ENCODE peak calls at places on chromosomes 16 and 17, in six cellular contexts. One of them, this sample, is unnamed.

GRCh38 chr16:83813818-83814653 is 6.3 kb downstream of the HSBP1 start:
- DNase-seq in GM19239: no peak
- DNase-seq in NCI-H748 treated with DMSO at 0.1 percent for 48 hours: peak
- DNase-seq in left lung: no peak
- DNase-seq in memory B cell: no peak
- DNase-seq in AG08395: peak
- DNase-seq in this sample: peak

GRCh38 chr16:89574681-89575246 is 794 bp upstream of the CPNE7 start:
- DNase-seq in NCI-H748 treated with DMSO at 0.1 percent for 48 hours: no peak
- DNase-seq in GM19239: peak
- DNase-seq in left lung: no peak
- DNase-seq in AG08395: peak
- DNase-seq in memory B cell: peak
- DNase-seq in this sample: peak

GRCh38 chr17:9230346-9230745 is 209.0 kb downstream of the NTN1 start:
- DNase-seq in NCI-H748 treated with DMSO at 0.1 percent for 48 hours: no peak
- DNase-seq in left lung: no peak
- DNase-seq in GM19239: no peak
- DNase-seq in AG08395: peak
- DNase-seq in memory B cell: no peak
- DNase-seq in this sample: peak

GRCh38 chr17:969767-970387 is 9.7 kb downstream of the NXN start:
- DNase-seq in GM19239: no peak
- DNase-seq in AG08395: peak
- DNase-seq in memory B cell: no peak
- DNase-seq in left lung: no peak
- DNase-seq in NCI-H748 treated with DMSO at 0.1 percent for 48 hours: peak
- DNase-seq in this sample: no peak

GRCh38 chr16:25434061-25434460 is 176.4 kb upstream of the ZKSCAN2 start:
- DNase-seq in left lung: no peak
- DNase-seq in GM19239: no peak
- DNase-seq in memory B cell: no peak
- DNase-seq in AG08395: no peak
- DNase-seq in NCI-H748 treated with DMSO at 0.1 percent for 48 hours: no peak
- DNase-seq in this sample: no peak

GRCh38 chr16:56787185-56787584 is 57.3 kb downstream of the NUP93 start:
- DNase-seq in NCI-H748 treated with DMSO at 0.1 percent for 48 hours: no peak
- DNase-seq in left lung: no peak
- DNase-seq in GM19239: no peak
- DNase-seq in memory B cell: no peak
- DNase-seq in AG08395: no peak
- DNase-seq in this sample: no peak

GRCh38 chr17:66373944-66374817 is 71.8 kb downstream of the PRKCA start:
- DNase-seq in memory B cell: no peak
- DNase-seq in GM19239: no peak
- DNase-seq in left lung: no peak
- DNase-seq in AG08395: no peak
- DNase-seq in NCI-H748 treated with DMSO at 0.1 percent for 48 hours: no peak
- DNase-seq in this sample: peak

GRCh38 chr16:52446076-52446475 is 100.9 kb downstream of the TOX3 start:
- DNase-seq in NCI-H748 treated with DMSO at 0.1 percent for 48 hours: no peak
- DNase-seq in memory B cell: no peak
- DNase-seq in left lung: no peak
- DNase-seq in AG08395: no peak
- DNase-seq in GM19239: no peak
- DNase-seq in this sample: no peak

GRCh38 chr17:50645748-50646682 is 11.3 kb downstream of the ABCC3 start:
- DNase-seq in GM19239: no peak
- DNase-seq in left lung: no peak
- DNase-seq in memory B cell: no peak
- DNase-seq in AG08395: no peak
- DNase-seq in NCI-H748 treated with DMSO at 0.1 percent for 48 hours: no peak
- DNase-seq in this sample: no peak

GRCh38 chr16:55759983-55760664 is 72.8 kb downstream of the CES1 start:
- DNase-seq in left lung: peak
- DNase-seq in AG08395: no peak
- DNase-seq in NCI-H748 treated with DMSO at 0.1 percent for 48 hours: no peak
- DNase-seq in memory B cell: no peak
- DNase-seq in GM19239: no peak
- DNase-seq in this sample: no peak

GRCh38 chr17:79621151-79621940 is 10.5 kb upstream of the RBFOX3 start:
- DNase-seq in NCI-H748 treated with DMSO at 0.1 percent for 48 hours: no peak
- DNase-seq in left lung: peak
- DNase-seq in memory B cell: no peak
- DNase-seq in GM19239: no peak
- DNase-seq in AG08395: no peak
- DNase-seq in this sample: no peak

GRCh38 chr17:40497704-40498103 is 3.7 kb downstream of the TNS4 start:
- DNase-seq in GM19239: no peak
- DNase-seq in memory B cell: no peak
- DNase-seq in left lung: no peak
- DNase-seq in AG08395: peak
- DNase-seq in NCI-H748 treated with DMSO at 0.1 percent for 48 hours: no peak
- DNase-seq in this sample: no peak

GRCh38 chr17:77312786-77313599 is 172.2 kb downstream of the SEC14L1 start:
- DNase-seq in AG08395: peak
- DNase-seq in NCI-H748 treated with DMSO at 0.1 percent for 48 hours: no peak
- DNase-seq in GM19239: no peak
- DNase-seq in memory B cell: no peak
- DNase-seq in left lung: no peak
- DNase-seq in this sample: no peak

GRCh38 chr16:89360760-89361435 is 129.5 kb downstream of the ANKRD11 start:
- DNase-seq in AG08395: no peak
- DNase-seq in left lung: no peak
- DNase-seq in NCI-H748 treated with DMSO at 0.1 percent for 48 hours: no peak
- DNase-seq in GM19239: peak
- DNase-seq in memory B cell: peak
- DNase-seq in this sample: no peak

GRCh38 chr17:49224198-49224996 is 6.2 kb downstream of the PHOSPHO1 start:
- DNase-seq in AG08395: no peak
- DNase-seq in left lung: peak
- DNase-seq in GM19239: no peak
- DNase-seq in memory B cell: no peak
- DNase-seq in NCI-H748 treated with DMSO at 0.1 percent for 48 hours: peak
- DNase-seq in this sample: no peak

GRCh38 chr16:89332248-89333245 is 115.0 kb downstream of the ZNF778 start:
- DNase-seq in GM19239: no peak
- DNase-seq in AG08395: no peak
- DNase-seq in left lung: no peak
- DNase-seq in NCI-H748 treated with DMSO at 0.1 percent for 48 hours: no peak
- DNase-seq in memory B cell: no peak
- DNase-seq in this sample: no peak

GRCh38 chr16:66344533-66345145 is 21.9 kb upstream of the CDH5 start:
- DNase-seq in AG08395: peak
- DNase-seq in memory B cell: peak
- DNase-seq in GM19239: no peak
- DNase-seq in NCI-H748 treated with DMSO at 0.1 percent for 48 hours: peak
- DNase-seq in left lung: no peak
- DNase-seq in this sample: peak

GRCh38 chr17:46942441-46943217 is 19.7 kb downstream of the GOSR2 start:
- DNase-seq in AG08395: peak
- DNase-seq in GM19239: peak
- DNase-seq in memory B cell: peak
- DNase-seq in left lung: peak
- DNase-seq in NCI-H748 treated with DMSO at 0.1 percent for 48 hours: peak
- DNase-seq in this sample: peak

GRCh38 chr16:1678500-1679098 is 520 bp downstream of the JPT2 start:
- DNase-seq in AG08395: peak
- DNase-seq in GM19239: no peak
- DNase-seq in memory B cell: peak
- DNase-seq in left lung: peak
- DNase-seq in NCI-H748 treated with DMSO at 0.1 percent for 48 hours: no peak
- DNase-seq in this sample: peak

GRCh38 chr17:57902800-57903759 is 52.1 kb downstream of the CUEDC1 start:
- DNase-seq in NCI-H748 treated with DMSO at 0.1 percent for 48 hours: peak
- DNase-seq in GM19239: peak
- DNase-seq in memory B cell: no peak
- DNase-seq in left lung: peak
- DNase-seq in AG08395: peak
- DNase-seq in this sample: peak

GRCh38 chr17:50110591-50111349 is 15.6 kb downstream of the PDK2 start:
- DNase-seq in NCI-H748 treated with DMSO at 0.1 percent for 48 hours: no peak
- DNase-seq in left lung: no peak
- DNase-seq in memory B cell: no peak
- DNase-seq in AG08395: no peak
- DNase-seq in GM19239: no peak
- DNase-seq in this sample: no peak

GRCh38 chr17:80959330-80960036 is 32.2 kb upstream of the CHMP6 start:
- DNase-seq in GM19239: no peak
- DNase-seq in memory B cell: no peak
- DNase-seq in NCI-H748 treated with DMSO at 0.1 percent for 48 hours: no peak
- DNase-seq in left lung: no peak
- DNase-seq in AG08395: peak
- DNase-seq in this sample: peak

GRCh38 chr16:287298-287811 is 4.4 kb downstream of the PDIA2 start:
- DNase-seq in memory B cell: no peak
- DNase-seq in NCI-H748 treated with DMSO at 0.1 percent for 48 hours: no peak
- DNase-seq in AG08395: no peak
- DNase-seq in left lung: no peak
- DNase-seq in GM19239: no peak
- DNase-seq in this sample: no peak

GRCh38 chr16:88466175-88466862 is 13.2 kb downstream of the ZFPM1 start:
- DNase-seq in left lung: no peak
- DNase-seq in GM19239: peak
- DNase-seq in NCI-H748 treated with DMSO at 0.1 percent for 48 hours: no peak
- DNase-seq in AG08395: no peak
- DNase-seq in memory B cell: no peak
- DNase-seq in this sample: no peak

GRCh38 chr16:21277045-21277926 is 804 bp downstream of the CRYM start:
- DNase-seq in memory B cell: no peak
- DNase-seq in NCI-H748 treated with DMSO at 0.1 percent for 48 hours: peak
- DNase-seq in left lung: no peak
- DNase-seq in GM19239: no peak
- DNase-seq in AG08395: no peak
- DNase-seq in this sample: no peak

GRCh38 chr16:17497648-17498047 is 26.9 kb upstream of the XYLT1 start:
- DNase-seq in GM19239: no peak
- DNase-seq in left lung: no peak
- DNase-seq in memory B cell: no peak
- DNase-seq in NCI-H748 treated with DMSO at 0.1 percent for 48 hours: no peak
- DNase-seq in AG08395: peak
- DNase-seq in this sample: peak

GRCh38 chr17:77735341-77736206 is 222.9 kb upstream of the TNRC6C start:
- DNase-seq in AG08395: no peak
- DNase-seq in NCI-H748 treated with DMSO at 0.1 percent for 48 hours: peak
- DNase-seq in left lung: peak
- DNase-seq in GM19239: no peak
- DNase-seq in memory B cell: no peak
- DNase-seq in this sample: no peak

GRCh38 chr17:38560503-38561318 is 45.0 kb downstream of the SRCIN1 start:
- DNase-seq in AG08395: peak
- DNase-seq in left lung: no peak
- DNase-seq in NCI-H748 treated with DMSO at 0.1 percent for 48 hours: no peak
- DNase-seq in GM19239: no peak
- DNase-seq in memory B cell: no peak
- DNase-seq in this sample: peak

GRCh38 chr16:48676836-48677235 is 66.9 kb upstream of the N4BP1 start:
- DNase-seq in memory B cell: no peak
- DNase-seq in left lung: no peak
- DNase-seq in NCI-H748 treated with DMSO at 0.1 percent for 48 hours: no peak
- DNase-seq in GM19239: no peak
- DNase-seq in AG08395: no peak
- DNase-seq in this sample: peak

GRCh38 chr17:9729034-9729650 is 62.2 kb downstream of the DHRS7C start:
- DNase-seq in NCI-H748 treated with DMSO at 0.1 percent for 48 hours: peak
- DNase-seq in AG08395: peak
- DNase-seq in GM19239: peak
- DNase-seq in left lung: no peak
- DNase-seq in memory B cell: no peak
- DNase-seq in this sample: peak

GRCh38 chr17:11598274-11599221 is at the start of gene DNAH9:
- DNase-seq in AG08395: peak
- DNase-seq in NCI-H748 treated with DMSO at 0.1 percent for 48 hours: peak
- DNase-seq in left lung: peak
- DNase-seq in GM19239: no peak
- DNase-seq in memory B cell: no peak
- DNase-seq in this sample: peak

GRCh38 chr16:71296584-71297133 is 7.5 kb upstream of the CMTR2 start:
- DNase-seq in memory B cell: no peak
- DNase-seq in NCI-H748 treated with DMSO at 0.1 percent for 48 hours: peak
- DNase-seq in GM19239: no peak
- DNase-seq in left lung: no peak
- DNase-seq in AG08395: no peak
- DNase-seq in this sample: no peak

GRCh38 chr17:19345486-19346350 is 16.8 kb downstream of the B9D1 start:
- DNase-seq in AG08395: no peak
- DNase-seq in left lung: no peak
- DNase-seq in NCI-H748 treated with DMSO at 0.1 percent for 48 hours: no peak
- DNase-seq in GM19239: no peak
- DNase-seq in memory B cell: no peak
- DNase-seq in this sample: no peak

GRCh38 chr17:57352658-57353057 is 96.3 kb downstream of the MSI2 start:
- DNase-seq in AG08395: no peak
- DNase-seq in left lung: no peak
- DNase-seq in GM19239: no peak
- DNase-seq in memory B cell: no peak
- DNase-seq in NCI-H748 treated with DMSO at 0.1 percent for 48 hours: no peak
- DNase-seq in this sample: no peak

This sample was measured in RPMI7951.